ENCODE peak calls at places on chromosomes 5 and 9, in five cellular contexts. K is GM12878, G is WTC11, U is K562, T is H1. E is an unnamed sample.

GRCh38 chr5:111765613-111766012 is 8.6 kb upstream of the NREP start:
- DNase-seq in K (no peak), G (no peak), U (no peak), T (no peak), E (no peak)

GRCh38 chr5:135878156-135878620 is 17.5 kb downstream of the IL9 start:
- DNase-seq in K (no peak), G (no peak), U (no peak), T (no peak), E (no peak)

GRCh38 chr5:55231476-55232193 is 1.8 kb downstream of the CCNO start:
- DNase-seq in K (no peak), G (peak), U (no peak), T (peak), E (peak)

GRCh38 chr5:141783599-141784296 is 94.5 kb downstream of the PCDH1 start:
- DNase-seq in K (no peak), G (peak), U (no peak), T (no peak), E (peak)

GRCh38 chr5:120999550-120999949 is 535.5 kb downstream of the PRR16 start:
- DNase-seq in K (no peak), G (no peak), U (no peak), T (no peak), E (no peak)

GRCh38 chr5:41508186-41508585 is 2.2 kb downstream of the PLCXD3 start:
- DNase-seq in K (no peak), G (no peak), U (no peak), T (no peak), E (no peak)

GRCh38 chr5:166505546-166505945 is 1785.9 kb upstream of the WWC1 start:
- DNase-seq in K (no peak), G (no peak), U (no peak), T (no peak), E (peak)

GRCh38 chr5:117947836-117948235 is 1040.5 kb downstream of the DTWD2 start:
- DNase-seq in K (no peak), G (no peak), U (no peak), T (no peak), E (no peak)

DNA sequence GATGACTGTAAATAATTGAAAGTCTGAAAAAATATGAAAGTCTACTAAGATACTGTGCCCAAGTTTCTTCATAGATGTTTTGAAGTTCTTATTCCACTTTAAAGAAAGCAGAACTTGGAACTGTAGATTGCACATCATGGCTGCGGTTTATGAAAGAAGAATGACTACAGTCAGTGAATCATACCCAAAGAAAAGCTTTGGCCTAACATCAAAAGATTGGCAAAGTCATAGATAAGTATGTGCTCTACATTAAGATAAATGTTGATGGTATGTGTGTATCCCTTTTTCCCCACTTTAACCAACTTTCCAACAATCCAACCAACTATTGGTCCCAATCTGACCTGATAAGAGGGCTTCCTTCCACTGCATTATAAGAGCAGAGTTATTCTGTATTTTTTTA is 233.3 kb downstream of the ACTL7B start:
- DNase-seq in K (no peak), G (no peak), U (no peak), T (no peak), E (no peak)
- TF ChIP-seq CREB1 in K (no peak), G (no peak), U (no peak), T (no peak), E (no peak)

GRCh38 chr5:108747111-108748009 is at the start of gene FER:
- DNase-seq in K (peak), G (no peak), U (peak), T (no peak), E (no peak)
- TF ChIP-seq CREB1 in K (peak), G (no peak), U (no peak), T (no peak), E (no peak)

DNA sequence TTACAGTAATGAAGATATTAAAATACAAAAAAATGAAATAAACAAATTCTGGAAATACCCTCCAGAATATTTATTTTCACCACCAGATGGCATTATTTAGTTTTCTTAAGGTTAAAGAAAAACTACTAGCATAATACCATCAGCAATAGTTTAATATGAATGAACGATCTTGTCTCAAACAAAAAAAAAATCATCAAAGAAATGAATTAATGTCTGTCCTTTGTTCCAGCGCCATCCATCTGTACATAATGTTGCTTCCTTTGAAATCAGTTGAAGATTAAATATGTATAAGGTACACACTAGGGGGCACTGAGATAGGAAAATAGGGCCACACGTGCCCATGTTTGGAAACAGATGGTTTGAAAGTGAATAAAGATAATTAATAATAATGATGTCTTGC is 84.9 kb upstream of the SLCO6A1 start:
- DNase-seq in K (no peak), G (no peak), U (peak), T (no peak), E (peak)
- TF ChIP-seq CREB1 in K (no peak), G (no peak), U (no peak), T (no peak), E (no peak)

GRCh38 chr5:159916841-159917761 is 819 bp downstream of the ADRA1B start:
- DNase-seq in K (no peak), G (no peak), U (no peak), T (no peak), E (no peak)
- TF ChIP-seq CREB1 in K (no peak), G (no peak), U (no peak), T (no peak), E (no peak)

DNA sequence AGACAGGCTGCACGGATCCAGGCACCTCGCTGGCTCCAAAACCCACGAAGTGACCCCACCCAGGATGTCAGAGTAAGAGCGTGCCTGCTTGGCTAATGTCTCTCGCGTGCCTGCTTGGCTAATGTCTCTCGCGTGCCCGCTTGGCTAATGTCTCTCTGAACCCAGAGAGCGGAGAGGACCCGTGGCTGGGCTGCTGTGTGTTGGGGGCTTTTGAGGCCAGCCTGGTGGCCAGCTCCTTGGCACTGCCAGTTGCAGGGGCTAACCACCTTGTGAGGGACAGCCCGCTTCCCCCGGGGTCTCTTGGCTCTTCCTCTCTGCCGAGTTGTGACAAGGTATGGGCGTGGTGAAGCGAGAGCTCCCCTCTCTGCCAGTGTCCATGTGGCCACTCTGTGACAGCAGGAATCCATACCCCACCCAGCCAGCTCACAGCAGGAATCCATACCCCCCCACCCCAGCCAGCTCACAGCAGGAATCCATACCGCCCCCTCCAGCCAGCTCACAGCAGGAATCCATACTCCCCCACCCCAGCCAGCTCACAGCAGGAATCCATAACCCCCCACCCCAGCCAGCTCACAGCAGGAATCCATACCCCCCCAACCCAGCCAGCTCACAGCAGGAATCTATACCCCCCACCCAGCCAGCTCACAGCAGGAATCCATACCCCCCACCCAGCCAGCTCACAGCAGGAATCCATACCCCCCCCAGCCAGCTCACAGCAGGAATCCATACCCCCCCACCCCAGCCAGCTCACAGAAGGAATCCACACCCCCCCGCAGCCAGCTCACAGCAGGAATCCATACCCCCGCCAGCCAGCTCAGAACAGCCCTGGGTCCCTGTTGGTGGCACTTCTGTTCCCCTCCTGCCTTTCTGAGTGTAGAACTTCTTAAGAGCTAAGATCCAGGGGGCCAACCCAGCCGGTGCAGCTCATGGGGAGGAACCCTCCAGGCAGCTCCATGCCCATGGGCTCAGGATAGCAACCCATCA is 8.5 kb upstream of the RXRA start:
- DNase-seq in K (no peak), G (no peak), U (no peak), T (no peak), E (no peak)
- TF ChIP-seq CREB1 in K (no peak), G (no peak), U (no peak), T (no peak), E (no peak)

DNA sequence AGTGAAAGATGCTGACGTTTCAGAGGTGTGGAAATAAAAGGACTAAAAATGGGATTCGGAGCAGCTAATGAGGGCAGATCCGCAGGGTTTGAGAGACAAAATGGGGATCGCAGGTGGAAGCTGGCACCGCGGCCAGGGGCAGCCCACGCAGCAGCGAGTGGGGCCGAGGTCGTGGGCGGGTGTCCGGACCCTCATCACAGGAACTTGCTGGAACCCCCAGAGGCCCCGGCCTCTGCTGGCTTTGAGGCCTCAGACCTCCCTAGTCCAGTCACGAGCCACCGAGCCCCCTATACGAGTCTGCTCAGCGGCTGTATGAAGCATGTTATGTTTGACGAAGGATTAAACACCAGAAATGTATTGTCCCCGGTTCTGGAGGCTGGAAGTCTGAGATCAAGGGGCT is 45.8 kb upstream of the FCN1 start:
- DNase-seq in K (no peak), G (no peak), U (no peak), T (no peak), E (no peak)
- TF ChIP-seq CREB1 in K (no peak), G (no peak), U (no peak), T (no peak), E (no peak)

DNA sequence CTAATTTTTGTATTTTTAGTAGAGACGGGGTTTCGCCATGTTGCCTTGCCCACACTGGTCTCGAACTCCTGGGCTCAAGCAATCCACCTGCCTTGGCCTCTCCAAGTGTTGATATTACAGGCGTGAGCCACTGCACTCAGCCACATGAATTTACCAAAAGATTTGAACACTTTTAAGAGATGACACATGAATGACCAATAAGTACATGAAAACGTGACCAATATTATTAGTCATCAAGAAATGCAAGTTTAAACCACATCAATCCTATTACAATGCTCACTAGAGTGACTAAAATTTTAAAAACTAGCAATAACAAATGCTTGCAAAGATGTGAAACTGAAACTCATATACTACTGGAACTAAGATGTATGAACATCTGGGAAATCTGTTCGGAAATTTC is 54.3 kb downstream of the NR6A1 start:
- DNase-seq in K (no peak), G (no peak), U (no peak), T (no peak), E (no peak)
- TF ChIP-seq CREB1 in K (no peak), G (no peak), U (no peak), T (no peak), E (no peak)

GRCh38 chr9:86093788-86094555 is 5.4 kb downstream of the GOLM1 start:
- DNase-seq in K (peak), G (no peak), U (no peak), T (no peak), E (peak)
- TF ChIP-seq CREB1 in K (no peak), G (no peak), U (no peak), T (no peak), E (no peak)

GRCh38 chr9:92669527-92669889 is 423 bp downstream of the IPPK start:
- DNase-seq in K (no peak), G (peak), U (peak), T (peak), E (peak)
- TF ChIP-seq CREB1 in K (no peak), G (no peak), U (no peak), T (no peak), E (no peak)

E was measured in GM23338.